ENCODE peak calls at places on chromosome 22, in six cellular contexts. R is H1, F is GM12891, K is GM12878, P is K562, O is HepG2. M is an unnamed sample.

GRCh38 chr22:36775589-36775965 is 342 bp downstream of the IFT27 start:
- DNase-seq in R (peak; percentile 61), F (peak; percentile 30), K (no peak), P (no peak), O (no peak), M (no peak)

GRCh38 chr22:30705710-30706651 is 11.3 kb downstream of the OSBP2 start:
- DNase-seq in R (no peak), F (no peak), K (peak; percentile 72), P (no peak), O (peak; percentile 13), M (no peak)

GRCh38 chr22:47681766-47682165 is 919.3 kb downstream of the TBC1D22A start:
- DNase-seq in R (peak; percentile 22), F (no peak), K (no peak), P (no peak), O (no peak), M (no peak)

GRCh38 chr22:49015459-49015858 is 812.2 kb downstream of the BRD1 start:
- DNase-seq in R (peak; percentile 37), F (no peak), K (no peak), P (no peak), O (no peak), M (no peak)

GRCh38 chr22:48753752-48754517 is 1073.7 kb downstream of the BRD1 start:
- DNase-seq in R (no peak), F (no peak), K (no peak), P (no peak), O (no peak), M (no peak)

GRCh38 chr22:30031328-30031727 is 48.9 kb upstream of the HORMAD2 start:
- DNase-seq in R (no peak), F (no peak), K (no peak), P (no peak), O (no peak), M (no peak)

GRCh38 chr22:48101704-48102103 is 1339.3 kb downstream of the TBC1D22A start:
- DNase-seq in R (peak; percentile 10), F (no peak), K (no peak), P (no peak), O (no peak), M (no peak)

GRCh38 chr22:27554106-27554814 is 247.3 kb downstream of the MN1 start:
- DNase-seq in R (no peak), F (no peak), K (no peak), P (no peak), O (no peak), M (no peak)

GRCh38 chr22:20672082-20672424 is 101.9 kb upstream of the SERPIND1 start:
- DNase-seq in R (no peak), F (no peak), K (no peak), P (no peak), O (no peak), M (no peak)

GRCh38 chr22:49179175-49179574 is 648.5 kb downstream of the BRD1 start:
- DNase-seq in R (no peak), F (no peak), K (no peak), P (no peak), O (no peak), M (no peak)

GRCh38 chr22:31616315-31616980 is 45.6 kb downstream of the PISD start:
- DNase-seq in R (no peak), F (peak; percentile 54), K (no peak), P (no peak), O (peak; percentile 31), M (peak; percentile 66)

GRCh38 chr22:31243339-31244043 is 31.4 kb downstream of the LIMK2 start:
- DNase-seq in R (no peak), F (no peak), K (no peak), P (no peak), O (no peak), M (no peak)

GRCh38 chr22:26893034-26893710 is 235.8 kb downstream of the MIAT start:
- DNase-seq in R (peak; percentile 52), F (no peak), K (no peak), P (no peak), O (no peak), M (no peak)

GRCh38 chr22:36781656-36782627 is 6.0 kb upstream of the IFT27 start:
- DNase-seq in R (peak; percentile 97), F (peak; percentile 83), K (peak; percentile 33), P (peak; percentile 76), O (peak; percentile 40), M (peak; percentile 87)

GRCh38 chr22:31394326-31394725 is 5.1 kb upstream of the DRG1 start:
- DNase-seq in R (no peak), F (no peak), K (no peak), P (no peak), O (no peak), M (no peak)

GRCh38 chr22:20738394-20739089 is 35.4 kb upstream of the SERPIND1 start:
- DNase-seq in R (no peak), F (no peak), K (no peak), P (no peak), O (no peak), M (no peak)

GRCh38 chr22:25566812-25567211 is 2.3 kb downstream of the GRK3 start:
- DNase-seq in R (no peak), F (no peak), K (no peak), P (no peak), O (no peak), M (no peak)

GRCh38 chr22:48870436-48870835 is 957.2 kb downstream of the BRD1 start:
- DNase-seq in R (no peak), F (no peak), K (no peak), P (no peak), O (no peak), M (no peak)

GRCh38 chr22:48718818-48719500 is 1108.7 kb downstream of the BRD1 start:
- DNase-seq in R (no peak), F (no peak), K (no peak), P (no peak), O (no peak), M (no peak)

GRCh38 chr22:24969588-24970301 is 17.2 kb downstream of the KIAA1671 start:
- DNase-seq in R (no peak), F (no peak), K (no peak), P (no peak), O (peak; percentile 60), M (no peak)

DNA sequence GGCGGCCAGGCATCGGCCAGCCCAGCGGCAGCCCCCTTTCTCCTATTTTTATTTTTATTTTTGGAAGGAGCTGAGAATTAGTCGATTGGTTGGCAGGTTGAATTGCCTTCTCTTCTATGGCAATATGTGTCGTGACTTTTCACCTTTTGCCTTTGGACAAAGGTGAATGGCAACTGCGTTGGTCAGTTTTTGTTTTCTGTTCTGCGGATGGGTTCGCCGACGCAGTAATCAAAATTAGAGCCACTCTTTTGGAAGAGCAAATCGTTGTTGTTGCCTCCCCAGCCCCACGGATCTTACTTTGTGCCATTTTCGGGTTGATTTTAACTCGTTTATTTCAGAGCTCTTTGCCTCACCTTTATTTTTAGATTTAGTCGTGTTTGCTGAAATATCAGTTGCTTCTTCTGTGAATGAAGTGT is 1.5 kb downstream of the CECR2 start:
- DNase-seq in R (no peak), F (no peak), K (no peak), P (no peak), O (no peak), M (no peak)
- TF ChIP-seq POLR2A in R (no peak), F (no peak), K (no peak), P (no peak), O (no peak), M (no peak)

DNA sequence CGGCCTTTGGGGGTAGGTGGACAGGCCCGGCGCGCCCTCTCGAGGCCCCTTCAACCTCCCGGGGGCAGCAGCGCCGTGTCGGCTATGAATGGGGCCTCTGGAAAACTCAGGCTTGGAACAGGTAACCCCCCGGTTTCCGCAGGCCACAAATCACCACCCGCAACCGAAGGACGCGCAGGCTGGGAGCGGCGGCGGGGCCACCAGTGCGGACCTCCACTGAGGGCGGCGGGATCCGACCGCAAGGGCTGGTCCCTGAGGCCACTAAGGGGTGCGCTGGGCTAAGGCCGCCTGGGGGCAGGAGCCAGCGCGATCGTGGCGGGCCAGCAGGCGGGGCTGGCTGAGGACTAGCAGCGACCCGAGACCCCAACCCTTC is 695 bp upstream of the ATF4 start:
- DNase-seq in R (no peak), F (no peak), K (no peak), P (no peak), O (peak; percentile 58), M (no peak)
- TF ChIP-seq POLR2AphosphoS5 in R (peak; percentile 81), F (peak; percentile 90), K (no peak), P (peak; percentile 42), O (peak; percentile 82), M (no peak)

GRCh38 chr22:45966892-45967365 is 10.0 kb downstream of the WNT7B start:
- DNase-seq in R (no peak), F (no peak), K (no peak), P (no peak), O (peak; percentile 36), M (no peak)

GRCh38 chr22:45968003-45968650 is 8.8 kb downstream of the WNT7B start:
- DNase-seq in R (no peak), F (no peak), K (no peak), P (no peak), O (no peak), M (no peak)

GRCh38 chr22:45969414-45969799 is 7.6 kb downstream of the WNT7B start:
- DNase-seq in R (peak; percentile 68), F (no peak), K (no peak), P (no peak), O (no peak), M (no peak)

GRCh38 chr22:45969801-45970464 is 7.0 kb downstream of the WNT7B start:
- DNase-seq in R (no peak), F (no peak), K (no peak), P (no peak), O (no peak), M (no peak)

DNA sequence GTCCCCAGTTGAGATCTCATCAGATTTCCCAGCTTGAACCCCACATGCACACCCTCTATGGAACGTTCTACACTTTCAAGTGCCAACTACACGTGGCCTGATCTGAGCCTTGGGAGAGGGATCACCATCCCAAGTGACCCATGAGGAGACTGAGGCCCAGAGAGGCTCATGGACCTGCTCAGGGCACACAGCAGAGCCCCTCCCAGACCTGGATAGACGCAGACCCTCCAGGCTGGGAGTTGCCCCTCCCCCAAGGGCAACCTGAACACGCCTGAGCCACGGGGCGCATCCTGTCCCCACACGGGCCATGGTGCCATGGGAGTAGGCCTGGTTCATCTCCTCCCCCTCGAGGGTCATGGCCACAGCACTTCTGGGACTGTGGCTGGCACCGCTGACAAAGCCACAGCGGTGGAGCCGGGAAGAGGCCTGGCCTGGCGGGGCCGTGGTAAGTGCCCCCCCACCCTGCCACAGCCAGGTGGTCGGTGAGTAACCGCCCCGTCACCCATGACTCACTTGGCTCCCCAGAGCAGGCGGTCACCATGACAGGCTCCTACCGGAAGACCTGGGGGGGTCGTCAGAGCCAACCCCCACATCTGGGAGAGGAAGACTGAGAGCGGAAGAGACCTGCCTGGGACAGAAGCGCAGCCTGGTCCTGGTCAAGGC is 8.1 kb downstream of the WNT7B start:
- DNase-seq in R (no peak), F (no peak), K (no peak), P (no peak), O (no peak), M (no peak)
- TF ChIP-seq TAF1 in R (no peak), F (no peak), K (no peak), P (no peak), O (no peak), M (no peak)

DNA sequence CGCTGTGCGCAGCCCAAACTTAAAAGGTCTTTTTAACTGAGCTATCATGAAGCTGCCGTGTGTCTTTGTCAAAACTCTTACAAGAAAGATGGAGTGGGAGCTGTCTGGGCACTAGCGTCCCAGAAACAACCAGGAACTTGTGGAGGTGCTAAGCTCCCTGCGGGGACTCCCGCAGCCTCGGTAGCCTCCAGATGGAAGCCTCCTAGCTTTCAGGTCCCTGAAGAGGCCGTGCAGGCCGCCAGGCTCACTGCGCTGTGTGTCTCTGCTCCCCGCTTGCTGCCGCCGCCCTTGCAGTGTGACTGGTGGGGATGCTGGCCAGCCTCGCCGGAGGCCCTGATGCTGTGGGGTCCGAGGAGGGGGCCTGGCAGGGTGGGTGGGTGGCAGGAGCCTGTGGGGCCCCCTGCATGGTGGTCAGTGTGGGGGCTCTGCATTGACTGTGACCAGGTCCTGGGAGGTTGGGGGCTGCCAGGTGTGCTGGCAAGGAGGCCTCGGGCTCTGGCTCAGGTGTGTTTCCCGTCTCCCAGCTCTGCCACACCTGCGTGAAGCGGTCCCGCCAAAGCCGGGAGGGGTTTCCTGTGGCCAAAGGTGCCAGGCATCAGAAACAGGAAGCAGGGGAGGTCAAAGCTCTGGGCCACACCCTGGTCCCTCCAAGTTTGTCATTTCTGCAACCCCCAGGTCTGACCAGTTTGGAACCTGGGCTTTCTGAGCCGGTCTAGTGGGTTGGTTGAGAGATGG is 1.2 kb downstream of the TRABD start:
- DNase-seq in R (no peak), F (no peak), K (no peak), P (no peak), O (no peak), M (no peak)
- TF ChIP-seq POLR2A in R (no peak), F (no peak), K (peak; percentile 53), P (no peak), O (no peak), M (no peak)

M was measured in GM12892.